ENCODE peak calls at places on chromosome 11, in nine cellular contexts. X is activated effector memory CD4-positive, alpha-beta T cell treated with anti-CD3 and anti-CD28 coated beads, Interleukin-2, amount 50 U/mL, for 16 hours; L is skeletal muscle cell; A is neuronal stem cell; Y is AG08395; O is stimulated activated CD8-positive, alpha-beta memory T cell treated with anti-CD3 and anti-CD28 coated beads, Interleukin-15, amount 100 ng/mL, for 1 hour; S is transverse colon; D is stimulated activated CD4-positive, alpha-beta T cell treated with anti-CD3 and anti-CD28 coated beads, Interleukin-12 subunit alpha, Interleukin-12 subunit beta, amount 100 ng/mL, for 48 hours; P is astrocyte of the cerebellum. F is an unnamed sample.

GRCh38 chr11:83007909-83008580 is 63.7 kb downstream of the RAB30 start:
- DNase-seq in X (no peak), L (no peak), A (peak), Y (no peak), O (no peak), S (peak), D (no peak), P (no peak), F (peak)

GRCh38 chr11:93225642-93226041 is 27.9 kb upstream of the SLC36A4 start:
- DNase-seq in X (no peak), L (no peak), A (no peak), Y (peak), O (no peak), S (no peak), D (no peak), P (peak), F (no peak)

GRCh38 chr11:124115782-124116616 is 749 bp downstream of the VWA5A start:
- DNase-seq in X (no peak), L (no peak), A (no peak), Y (peak), O (no peak), S (peak), D (no peak), P (no peak), F (no peak)

GRCh38 chr11:36818410-36818809 is 220.4 kb upstream of the RAG2 start:
- DNase-seq in X (no peak), L (no peak), A (no peak), Y (no peak), O (no peak), S (peak), D (no peak), P (no peak), F (peak)

GRCh38 chr11:111499483-111499882 is 12.7 kb downstream of the BTG4 start:
- DNase-seq in X (no peak), L (no peak), A (no peak), Y (no peak), O (no peak), S (no peak), D (no peak), P (no peak), F (no peak)

GRCh38 chr11:9015677-9016076 is 11.9 kb upstream of the NRIP3 start:
- DNase-seq in X (peak), L (peak), A (peak), Y (peak), O (peak), S (peak), D (peak), P (peak), F (peak)

GRCh38 chr11:111194789-111195188 is 50.7 kb upstream of the POU2AF2 start:
- DNase-seq in X (no peak), L (no peak), A (no peak), Y (no peak), O (no peak), S (no peak), D (no peak), P (no peak), F (peak)

GRCh38 chr11:59787255-59787588 is 23.4 kb downstream of the MRPL16 start:
- DNase-seq in X (no peak), L (no peak), A (no peak), Y (no peak), O (no peak), S (no peak), D (no peak), P (no peak), F (no peak)

GRCh38 chr11:72813740-72814138 is 472 bp upstream of the ATG16L2 start:
- DNase-seq in X (no peak), L (no peak), A (no peak), Y (peak), O (no peak), S (peak), D (no peak), P (no peak), F (peak)

GRCh38 chr11:32580967-32581366 is 2.7 kb upstream of the EIF3M start:
- DNase-seq in X (no peak), L (peak), A (no peak), Y (no peak), O (no peak), S (no peak), D (no peak), P (no peak), F (no peak)

GRCh38 chr11:74008373-74009229 is at the start of gene UCP3:
- DNase-seq in X (no peak), L (no peak), A (no peak), Y (no peak), O (no peak), S (no peak), D (no peak), P (no peak), F (no peak)

GRCh38 chr11:5505363-5506048 is 4.3 kb downstream of the UBQLN3 start:
- DNase-seq in X (no peak), L (no peak), A (no peak), Y (no peak), O (no peak), S (no peak), D (no peak), P (no peak), F (no peak)

GRCh38 chr11:17414317-17414737 is 25.9 kb upstream of the KCNJ11 start:
- DNase-seq in X (no peak), L (no peak), A (no peak), Y (no peak), O (no peak), S (peak), D (no peak), P (no peak), F (no peak)

GRCh38 chr11:66720223-66720898 is 8.7 kb downstream of the SPTBN2 start:
- DNase-seq in X (peak), L (peak), A (peak), Y (peak), O (no peak), S (peak), D (peak), P (peak), F (no peak)

GRCh38 chr11:108866781-108867180 is 201.9 kb downstream of the DDX10 start:
- DNase-seq in X (no peak), L (no peak), A (no peak), Y (no peak), O (no peak), S (no peak), D (no peak), P (no peak), F (no peak)

GRCh38 chr11:72625746-72626636 is 48.2 kb downstream of the PDE2A start:
- DNase-seq in X (no peak), L (no peak), A (no peak), Y (peak), O (no peak), S (peak), D (no peak), P (no peak), F (peak)

GRCh38 chr11:120924109-120924508 is 99.8 kb upstream of the TBCEL start:
- DNase-seq in X (no peak), L (no peak), A (no peak), Y (no peak), O (no peak), S (no peak), D (no peak), P (no peak), F (no peak)

GRCh38 chr11:12075822-12076821 is 34.3 kb upstream of the MICAL2 start:
- DNase-seq in X (no peak), L (peak), A (no peak), Y (peak), O (no peak), S (peak), D (no peak), P (peak), F (no peak)

GRCh38 chr11:119892311-119892808 is 163.4 kb upstream of the NECTIN1 start:
- DNase-seq in X (no peak), L (no peak), A (no peak), Y (no peak), O (no peak), S (no peak), D (no peak), P (no peak), F (no peak)

GRCh38 chr11:2383823-2384722 is 7.0 kb downstream of the CD81 start:
- DNase-seq in X (no peak), L (no peak), A (no peak), Y (no peak), O (no peak), S (peak), D (no peak), P (no peak), F (no peak)

GRCh38 chr11:133608496-133608895 is 76.2 kb upstream of the OPCML start:
- DNase-seq in X (no peak), L (no peak), A (no peak), Y (no peak), O (no peak), S (no peak), D (no peak), P (no peak), F (no peak)

GRCh38 chr11:61447601-61448551 is 18.0 kb downstream of the SDHAF2 start:
- DNase-seq in X (no peak), L (no peak), A (no peak), Y (no peak), O (no peak), S (no peak), D (no peak), P (no peak), F (no peak)

GRCh38 chr11:104918113-104918824 is 20.0 kb upstream of the CASP12 start:
- DNase-seq in X (no peak), L (peak), A (no peak), Y (peak), O (no peak), S (no peak), D (no peak), P (peak), F (no peak)

GRCh38 chr11:2713069-2713468 is 13.3 kb upstream of the KCNQ1OT1 start:
- DNase-seq in X (no peak), L (no peak), A (no peak), Y (no peak), O (no peak), S (no peak), D (no peak), P (no peak), F (no peak)

GRCh38 chr11:119023741-119024140 is 5.2 kb downstream of the TRAPPC4 start:
- DNase-seq in X (no peak), L (no peak), A (no peak), Y (no peak), O (no peak), S (no peak), D (no peak), P (no peak), F (no peak)

GRCh38 chr11:111910637-111911562 is 670 bp downstream of the CRYAB start:
- DNase-seq in X (no peak), L (no peak), A (no peak), Y (peak), O (no peak), S (no peak), D (no peak), P (no peak), F (no peak)

GRCh38 chr11:134024420-134025085 is 44.3 kb upstream of the JAM3 start:
- DNase-seq in X (no peak), L (no peak), A (no peak), Y (peak), O (no peak), S (no peak), D (peak), P (no peak), F (no peak)

GRCh38 chr11:12674571-12674935 is 332 bp downstream of the TEAD1 start:
- DNase-seq in X (peak), L (no peak), A (no peak), Y (no peak), O (no peak), S (peak), D (no peak), P (no peak), F (no peak)

GRCh38 chr11:95692526-95693270 is 96.9 kb downstream of the FAM76B start:
- DNase-seq in X (no peak), L (no peak), A (no peak), Y (no peak), O (no peak), S (no peak), D (no peak), P (no peak), F (no peak)

GRCh38 chr11:29317669-29318068 is 699.2 kb downstream of the KCNA4 start:
- DNase-seq in X (no peak), L (no peak), A (no peak), Y (no peak), O (no peak), S (no peak), D (no peak), P (no peak), F (no peak)

GRCh38 chr11:70544774-70545625 is 146.7 kb downstream of the CTTN start:
- DNase-seq in X (no peak), L (no peak), A (peak), Y (peak), O (no peak), S (no peak), D (no peak), P (no peak), F (no peak)

GRCh38 chr11:93519179-93519578 is 24.0 kb downstream of the SMCO4 start:
- DNase-seq in X (no peak), L (no peak), A (no peak), Y (no peak), O (no peak), S (no peak), D (no peak), P (no peak), F (no peak)

GRCh38 chr11:67239795-67240574 is 26.3 kb upstream of the GRK2 start:
- DNase-seq in X (peak), L (peak), A (peak), Y (peak), O (peak), S (peak), D (peak), P (peak), F (peak)

GRCh38 chr11:17473071-17473744 is 3.4 kb downstream of the ABCC8 start:
- DNase-seq in X (no peak), L (no peak), A (no peak), Y (no peak), O (no peak), S (no peak), D (no peak), P (no peak), F (no peak)

GRCh38 chr11:1938343-1939005 is 8.7 kb upstream of the MRPL23 start:
- DNase-seq in X (no peak), L (no peak), A (no peak), Y (no peak), O (no peak), S (no peak), D (no peak), P (no peak), F (no peak)

GRCh38 chr11:65977621-65978390 is 16.3 kb downstream of the SART1 start:
- DNase-seq in X (no peak), L (no peak), A (no peak), Y (no peak), O (no peak), S (no peak), D (no peak), P (no peak), F (no peak)

GRCh38 chr11:69385466-69385820 is 91.5 kb downstream of the MYEOV start:
- DNase-seq in X (peak), L (no peak), A (no peak), Y (no peak), O (no peak), S (no peak), D (no peak), P (no peak), F (no peak)

GRCh38 chr11:119433369-119433749 is 10.4 kb upstream of the THY1 start:
- DNase-seq in X (no peak), L (no peak), A (no peak), Y (peak), O (no peak), S (no peak), D (no peak), P (no peak), F (no peak)

GRCh38 chr11:123357990-123358827 is 71.9 kb upstream of the GRAMD1B start:
- DNase-seq in X (peak), L (no peak), A (peak), Y (peak), O (no peak), S (peak), D (no peak), P (no peak), F (no peak)

F was measured in CMK.